ENCODE peak calls at places on chromosomes 5 and 9, in ten cellular contexts. One of them, this sample, is unnamed.

GRCh38 chr5:171755354-171755821 is 30.2 kb upstream of the SMIM23 start:
- DNase-seq in GM20000: no peak
- DNase-seq in AG04450: no peak
- DNase-seq in HFFc6: no peak
- DNase-seq in breast epithelium: no peak
- DNase-seq in endodermal cell: no peak
- DNase-seq in CD4-positive, alpha-beta T cell: no peak
- DNase-seq in mucosa of descending colon: no peak
- DNase-seq in H9: no peak
- DNase-seq in body of pancreas: no peak
- DNase-seq in this sample: no peak

GRCh38 chr5:74556631-74557595 is 83.6 kb downstream of the ENC1 start:
- DNase-seq in GM20000: no peak
- DNase-seq in AG04450: no peak
- DNase-seq in HFFc6: peak; percentile 68
- DNase-seq in breast epithelium: no peak
- DNase-seq in endodermal cell: no peak
- DNase-seq in CD4-positive, alpha-beta T cell: no peak
- DNase-seq in mucosa of descending colon: no peak
- DNase-seq in H9: no peak
- DNase-seq in body of pancreas: no peak
- DNase-seq in this sample: no peak

GRCh38 chr9:113410207-113411158 is at the start of the genes C9orf43 and POLE3:
- DNase-seq in GM20000: peak; percentile 89
- DNase-seq in AG04450: peak; percentile 86
- DNase-seq in HFFc6: peak; percentile 94
- DNase-seq in breast epithelium: peak; percentile 91
- DNase-seq in endodermal cell: peak; percentile 98
- DNase-seq in CD4-positive, alpha-beta T cell: peak; percentile 91
- DNase-seq in mucosa of descending colon: peak; percentile 97
- DNase-seq in H9: peak; percentile 94
- DNase-seq in body of pancreas: peak; percentile 95
- DNase-seq in this sample: peak; percentile 93

GRCh38 chr5:17216974-17217325 is 481 bp upstream of the BASP1 start:
- DNase-seq in GM20000: no peak
- DNase-seq in AG04450: no peak
- DNase-seq in HFFc6: no peak
- DNase-seq in breast epithelium: no peak
- DNase-seq in endodermal cell: peak; percentile 86
- DNase-seq in CD4-positive, alpha-beta T cell: no peak
- DNase-seq in mucosa of descending colon: no peak
- DNase-seq in H9: peak; percentile 59
- DNase-seq in body of pancreas: no peak
- DNase-seq in this sample: peak; percentile 74

GRCh38 chr9:113976915-113977314 is 100.8 kb downstream of the ZNF618 start:
- DNase-seq in GM20000: no peak
- DNase-seq in AG04450: no peak
- DNase-seq in HFFc6: no peak
- DNase-seq in breast epithelium: no peak
- DNase-seq in endodermal cell: no peak
- DNase-seq in CD4-positive, alpha-beta T cell: no peak
- DNase-seq in mucosa of descending colon: no peak
- DNase-seq in H9: no peak
- DNase-seq in body of pancreas: no peak
- DNase-seq in this sample: no peak

GRCh38 chr5:134267366-134268018 is 41.6 kb upstream of the PPP2CA start:
- DNase-seq in GM20000: no peak
- DNase-seq in AG04450: no peak
- DNase-seq in HFFc6: peak; percentile 23
- DNase-seq in breast epithelium: no peak
- DNase-seq in endodermal cell: no peak
- DNase-seq in CD4-positive, alpha-beta T cell: no peak
- DNase-seq in mucosa of descending colon: no peak
- DNase-seq in H9: no peak
- DNase-seq in body of pancreas: no peak
- DNase-seq in this sample: no peak

GRCh38 chr5:81420039-81420667 is 26.2 kb upstream of the ACOT12 start:
- DNase-seq in GM20000: no peak
- DNase-seq in AG04450: peak; percentile 75
- DNase-seq in HFFc6: peak; percentile 89
- DNase-seq in breast epithelium: no peak
- DNase-seq in endodermal cell: no peak
- DNase-seq in CD4-positive, alpha-beta T cell: no peak
- DNase-seq in mucosa of descending colon: no peak
- DNase-seq in H9: no peak
- DNase-seq in body of pancreas: no peak
- DNase-seq in this sample: no peak

GRCh38 chr5:88188458-88189132 is 80.0 kb downstream of the TMEM161B start:
- DNase-seq in GM20000: no peak
- DNase-seq in AG04450: no peak
- DNase-seq in HFFc6: no peak
- DNase-seq in breast epithelium: no peak
- DNase-seq in endodermal cell: peak; percentile 46
- DNase-seq in CD4-positive, alpha-beta T cell: no peak
- DNase-seq in mucosa of descending colon: no peak
- DNase-seq in H9: no peak
- DNase-seq in body of pancreas: no peak
- DNase-seq in this sample: no peak

DNA sequence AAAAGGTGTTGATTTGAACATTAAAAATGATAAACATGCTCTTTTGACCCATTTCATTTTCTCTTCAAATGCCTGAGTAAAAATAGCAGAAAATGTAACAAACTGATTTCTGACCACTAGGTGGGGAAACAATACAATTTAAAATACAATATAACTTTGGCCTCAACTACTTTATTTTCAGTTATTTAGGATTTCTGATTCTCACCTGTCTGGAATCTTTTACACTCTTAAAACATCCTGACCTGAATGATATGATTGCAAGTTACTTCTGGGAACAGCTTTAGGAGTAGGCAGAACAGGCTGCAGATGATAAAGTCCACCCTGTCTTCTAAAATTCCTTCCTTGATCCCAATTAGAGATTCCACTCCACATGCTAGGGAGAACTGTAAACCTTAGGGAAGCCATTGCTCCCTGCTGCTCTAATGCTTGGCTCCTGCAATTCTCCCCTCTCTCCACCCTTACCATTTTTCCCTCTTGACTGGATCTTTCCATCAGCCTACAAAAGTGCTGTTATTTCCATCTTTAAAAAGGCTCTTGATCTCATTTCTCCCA is 70.3 kb downstream of the FYB1 start:
- DNase-seq in GM20000: no peak
- DNase-seq in AG04450: no peak
- DNase-seq in HFFc6: peak; percentile 19
- DNase-seq in breast epithelium: no peak
- DNase-seq in endodermal cell: no peak
- DNase-seq in CD4-positive, alpha-beta T cell: no peak
- DNase-seq in mucosa of descending colon: no peak
- DNase-seq in H9: no peak
- DNase-seq in body of pancreas: no peak
- DNase-seq in this sample: no peak
- TF ChIP-seq CTCF in GM20000: no peak
- TF ChIP-seq CTCF in AG04450: peak; percentile 45
- TF ChIP-seq CTCF in HFFc6: peak; percentile 87
- TF ChIP-seq CTCF in breast epithelium: no peak
- TF ChIP-seq CTCF in endodermal cell: peak; percentile 69
- TF ChIP-seq CTCF in CD4-positive, alpha-beta T cell: peak; percentile 66
- TF ChIP-seq CTCF in mucosa of descending colon: no peak
- TF ChIP-seq CTCF in H9: peak; percentile 59
- TF ChIP-seq CTCF in body of pancreas: peak; percentile 29
- TF ChIP-seq CTCF in this sample: peak; percentile 23

GRCh38 chr9:35161713-35162604 is at the start of gene UNC13B:
- DNase-seq in GM20000: peak; percentile 73
- DNase-seq in AG04450: peak; percentile 74
- DNase-seq in HFFc6: peak; percentile 86
- DNase-seq in breast epithelium: peak; percentile 95
- DNase-seq in endodermal cell: peak; percentile 98
- DNase-seq in CD4-positive, alpha-beta T cell: peak; percentile 37
- DNase-seq in mucosa of descending colon: peak; percentile 94
- DNase-seq in H9: peak; percentile 95
- DNase-seq in body of pancreas: peak; percentile 98
- DNase-seq in this sample: peak; percentile 97
- TF ChIP-seq CTCF in GM20000: no peak
- TF ChIP-seq CTCF in AG04450: peak; percentile 26
- TF ChIP-seq CTCF in HFFc6: peak; percentile 63
- TF ChIP-seq CTCF in breast epithelium: no peak
- TF ChIP-seq CTCF in endodermal cell: peak; percentile 39
- TF ChIP-seq CTCF in CD4-positive, alpha-beta T cell: no peak
- TF ChIP-seq CTCF in mucosa of descending colon: no peak
- TF ChIP-seq CTCF in H9: no peak
- TF ChIP-seq CTCF in body of pancreas: no peak
- TF ChIP-seq CTCF in this sample: no peak

DNA sequence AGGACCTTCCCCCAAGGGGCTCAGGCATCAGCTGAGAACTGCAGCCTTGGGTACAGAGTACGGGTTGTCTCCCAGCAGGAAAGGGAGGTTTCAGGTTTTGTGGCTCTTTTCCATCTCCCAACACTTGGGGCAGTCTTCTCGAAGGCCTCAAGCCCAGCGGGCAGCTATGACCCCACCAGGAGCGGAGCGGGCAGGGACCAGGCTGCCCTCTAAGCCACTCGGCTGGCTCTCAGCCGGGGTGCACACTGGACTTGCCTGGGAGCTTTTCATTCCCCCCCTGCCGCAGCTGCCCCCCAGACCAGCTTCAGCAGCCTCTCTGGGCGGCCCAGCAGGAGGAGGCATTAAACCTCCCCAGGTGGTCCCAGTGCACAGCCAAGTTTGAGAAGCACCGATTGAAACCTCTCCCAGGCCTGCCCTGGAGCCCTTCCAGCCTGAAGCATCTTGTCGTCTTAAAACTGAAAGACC is 20.8 kb downstream of the NTNG2 start:
- DNase-seq in GM20000: no peak
- DNase-seq in AG04450: no peak
- DNase-seq in HFFc6: no peak
- DNase-seq in breast epithelium: no peak
- DNase-seq in endodermal cell: peak; percentile 74
- DNase-seq in CD4-positive, alpha-beta T cell: no peak
- DNase-seq in mucosa of descending colon: no peak
- DNase-seq in H9: no peak
- DNase-seq in body of pancreas: no peak
- DNase-seq in this sample: peak; percentile 41
- TF ChIP-seq CTCF in GM20000: no peak
- TF ChIP-seq CTCF in AG04450: peak; percentile 40
- TF ChIP-seq CTCF in HFFc6: peak; percentile 43
- TF ChIP-seq CTCF in breast epithelium: no peak
- TF ChIP-seq CTCF in endodermal cell: peak; percentile 68
- TF ChIP-seq CTCF in CD4-positive, alpha-beta T cell: no peak
- TF ChIP-seq CTCF in mucosa of descending colon: no peak
- TF ChIP-seq CTCF in H9: peak; percentile 52
- TF ChIP-seq CTCF in body of pancreas: no peak
- TF ChIP-seq CTCF in this sample: peak; percentile 23

GRCh38 chr5:10607666-10608442 is 44.0 kb downstream of the ANKRD33B start:
- DNase-seq in GM20000: peak; percentile 48
- DNase-seq in AG04450: no peak
- DNase-seq in HFFc6: no peak
- DNase-seq in breast epithelium: no peak
- DNase-seq in endodermal cell: peak; percentile 62
- DNase-seq in CD4-positive, alpha-beta T cell: no peak
- DNase-seq in mucosa of descending colon: no peak
- DNase-seq in H9: no peak
- DNase-seq in body of pancreas: no peak
- DNase-seq in this sample: no peak
- TF ChIP-seq CTCF in GM20000: no peak
- TF ChIP-seq CTCF in AG04450: peak; percentile 37
- TF ChIP-seq CTCF in HFFc6: no peak
- TF ChIP-seq CTCF in breast epithelium: no peak
- TF ChIP-seq CTCF in endodermal cell: peak; percentile 54
- TF ChIP-seq CTCF in CD4-positive, alpha-beta T cell: no peak
- TF ChIP-seq CTCF in mucosa of descending colon: no peak
- TF ChIP-seq CTCF in H9: peak; percentile 27
- TF ChIP-seq CTCF in body of pancreas: no peak
- TF ChIP-seq CTCF in this sample: no peak

GRCh38 chr5:94694671-94695070 is 76.2 kb downstream of the SLF1 start:
- DNase-seq in GM20000: no peak
- DNase-seq in AG04450: no peak
- DNase-seq in HFFc6: no peak
- DNase-seq in breast epithelium: no peak
- DNase-seq in endodermal cell: no peak
- DNase-seq in CD4-positive, alpha-beta T cell: no peak
- DNase-seq in mucosa of descending colon: no peak
- DNase-seq in H9: no peak
- DNase-seq in body of pancreas: no peak
- DNase-seq in this sample: no peak

GRCh38 chr5:94693845-94694370 is 75.4 kb downstream of the SLF1 start:
- DNase-seq in GM20000: no peak
- DNase-seq in AG04450: no peak
- DNase-seq in HFFc6: no peak
- DNase-seq in breast epithelium: no peak
- DNase-seq in endodermal cell: no peak
- DNase-seq in CD4-positive, alpha-beta T cell: no peak
- DNase-seq in mucosa of descending colon: no peak
- DNase-seq in H9: no peak
- DNase-seq in body of pancreas: no peak
- DNase-seq in this sample: no peak

GRCh38 chr5:94691947-94692346 is 73.5 kb downstream of the SLF1 start:
- DNase-seq in GM20000: no peak
- DNase-seq in AG04450: no peak
- DNase-seq in HFFc6: no peak
- DNase-seq in breast epithelium: no peak
- DNase-seq in endodermal cell: no peak
- DNase-seq in CD4-positive, alpha-beta T cell: no peak
- DNase-seq in mucosa of descending colon: no peak
- DNase-seq in H9: no peak
- DNase-seq in body of pancreas: no peak
- DNase-seq in this sample: no peak

GRCh38 chr5:94692610-94693009 is 74.1 kb downstream of the SLF1 start:
- DNase-seq in GM20000: no peak
- DNase-seq in AG04450: no peak
- DNase-seq in HFFc6: no peak
- DNase-seq in breast epithelium: no peak
- DNase-seq in endodermal cell: no peak
- DNase-seq in CD4-positive, alpha-beta T cell: no peak
- DNase-seq in mucosa of descending colon: no peak
- DNase-seq in H9: no peak
- DNase-seq in body of pancreas: no peak
- DNase-seq in this sample: no peak

DNA sequence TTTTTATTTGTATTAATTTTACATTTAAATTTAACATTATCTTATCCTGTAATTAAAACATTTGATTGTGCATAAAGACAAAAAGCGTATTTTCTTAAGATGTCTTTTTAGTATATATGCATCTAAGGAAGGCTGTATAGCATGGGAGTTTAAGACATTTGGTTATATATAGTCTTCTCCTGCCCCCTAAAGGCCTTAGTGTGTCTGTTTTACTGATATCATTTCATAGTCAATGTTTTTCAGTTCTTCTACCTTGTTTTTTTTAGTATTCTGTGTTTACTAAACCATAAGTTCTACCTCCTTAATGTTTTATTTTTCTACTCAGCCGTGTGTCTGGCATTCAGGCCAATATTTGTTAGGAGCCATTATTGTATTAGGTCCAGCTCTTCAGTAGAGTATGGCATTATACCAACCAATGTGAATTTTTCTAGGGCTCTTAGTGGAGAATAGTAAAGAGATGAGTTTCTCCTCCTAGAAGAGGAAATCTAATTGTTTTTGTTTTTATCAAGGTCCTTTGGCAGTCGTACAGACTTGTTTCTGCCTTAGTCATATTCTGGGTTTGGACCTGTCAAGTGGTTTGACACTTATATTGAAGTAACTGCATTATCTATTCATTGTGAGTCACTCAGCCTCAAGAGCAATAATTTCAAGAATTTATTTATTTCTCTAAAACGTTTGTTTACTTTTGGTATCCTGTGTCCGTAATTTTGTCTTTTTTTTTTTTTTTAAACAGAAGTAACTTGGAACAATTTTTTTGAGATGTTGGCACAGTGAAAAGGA is 74.8 kb downstream of the SLF1 start:
- DNase-seq in GM20000: no peak
- DNase-seq in AG04450: peak; percentile 59
- DNase-seq in HFFc6: peak; percentile 95
- DNase-seq in breast epithelium: no peak
- DNase-seq in endodermal cell: no peak
- DNase-seq in CD4-positive, alpha-beta T cell: no peak
- DNase-seq in mucosa of descending colon: no peak
- DNase-seq in H9: no peak
- DNase-seq in body of pancreas: no peak
- DNase-seq in this sample: no peak
- TF ChIP-seq CTCF in GM20000: no peak
- TF ChIP-seq CTCF in AG04450: peak; percentile 55
- TF ChIP-seq CTCF in HFFc6: peak; percentile 76
- TF ChIP-seq CTCF in breast epithelium: no peak
- TF ChIP-seq CTCF in endodermal cell: peak; percentile 81
- TF ChIP-seq CTCF in CD4-positive, alpha-beta T cell: peak; percentile 32
- TF ChIP-seq CTCF in mucosa of descending colon: no peak
- TF ChIP-seq CTCF in H9: peak; percentile 75
- TF ChIP-seq CTCF in body of pancreas: peak; percentile 18
- TF ChIP-seq CTCF in this sample: peak; percentile 37